ENCODE peak calls at places on chromosomes 11 and 22, in five cellular contexts. P is testis; M is colonic mucosa; N is right cardiac atrium; J is CD8-positive, alpha-beta T cell. X is an unnamed sample.

GRCh38 chr22:49404576-49405199 is 423.0 kb downstream of the BRD1 start:
- DNase-seq in P (peak), J (no peak), M (peak), N (no peak), X (peak)

GRCh38 chr11:126990716-126991480 is 9.7 kb downstream of the KIRREL3 start:
- DNase-seq in N (no peak), J (no peak), M (no peak), P (no peak), X (no peak)

GRCh38 chr11:12246169-12246568 is 131.2 kb upstream of the PARVA start:
- DNase-seq in N (peak), M (no peak), P (no peak), J (no peak), X (no peak)

GRCh38 chr11:122367809-122368231 is 251.8 kb upstream of the BLID start:
- DNase-seq in J (no peak), M (no peak), N (peak), P (peak), X (no peak)

GRCh38 chr11:122864386-122864785 is 18.2 kb upstream of the JHY start:
- DNase-seq in P (no peak), J (no peak), M (no peak), N (no peak), X (no peak)

GRCh38 chr22:48083502-48083901 is 1321.1 kb downstream of the TBC1D22A start:
- DNase-seq in M (no peak), N (no peak), P (no peak), J (no peak), X (no peak)

GRCh38 chr22:39432361-39432811 is 24.4 kb upstream of the MGAT3 start:
- DNase-seq in P (no peak), J (no peak), N (peak), M (no peak), X (no peak)

GRCh38 chr11:12674936-12675696 is 895 bp downstream of the TEAD1 start:
- DNase-seq in J (no peak), M (no peak), N (peak), P (peak), X (peak)

GRCh38 chr11:56923116-56923515 is 65.6 kb upstream of the OR5AK2 start:
- DNase-seq in M (no peak), N (no peak), J (no peak), P (no peak), X (no peak)

GRCh38 chr11:76756341-76756771 is 26.8 kb upstream of the TSKU start:
- DNase-seq in M (no peak), P (no peak), N (no peak), J (no peak), X (no peak)

GRCh38 chr22:26709617-26710390 is 52.4 kb downstream of the MIAT start:
- DNase-seq in J (no peak), M (no peak), P (no peak), N (no peak), X (no peak)

GRCh38 chr11:46710821-46711269 is 8.2 kb upstream of the F2 start:
- DNase-seq in N (peak), M (peak), J (no peak), P (peak), X (no peak)

GRCh38 chr11:47514825-47515647 is 37.9 kb downstream of the CELF1 start:
- DNase-seq in J (no peak), M (no peak), N (no peak), P (no peak), X (no peak)

GRCh38 chr11:92707173-92707619 is 262.3 kb upstream of the MTNR1B start:
- DNase-seq in J (no peak), P (no peak), N (no peak), M (no peak), X (no peak)

GRCh38 chr22:31488988-31489617 is 539 bp downstream of the EIF4ENIF1 start:
- DNase-seq in N (peak), J (peak), M (peak), P (peak), X (peak)

GRCh38 chr11:69384548-69385465 is 90.9 kb downstream of the MYEOV start:
- DNase-seq in M (no peak), J (no peak), P (peak), N (no peak), X (no peak)

GRCh38 chr11:126698576-126698975 is 302.0 kb downstream of the KIRREL3 start:
- DNase-seq in P (no peak), N (no peak), M (no peak), J (no peak), X (no peak)

GRCh38 chr11:2462986-2463765 is 18.4 kb downstream of the KCNQ1 start:
- DNase-seq in P (peak), N (peak), M (peak), J (no peak), X (peak)

GRCh38 chr11:86481399-86481798 is 106.7 kb downstream of the CCDC81 start:
- DNase-seq in P (no peak), M (no peak), J (no peak), N (no peak), X (no peak)

GRCh38 chr11:17073370-17074027 is 4.0 kb downstream of the RPS13 start:
- DNase-seq in M (no peak), J (no peak), N (no peak), P (no peak), X (no peak)

GRCh38 chr11:73141309-73142127 is 600 bp downstream of the FCHSD2 start:
- DNase-seq in N (peak), M (peak), P (peak), J (peak), X (peak)

GRCh38 chr11:48141475-48142100 is 75.0 kb upstream of the OR4B1 start:
- DNase-seq in N (no peak), M (no peak), P (peak), J (no peak), X (no peak)

GRCh38 chr11:50075856-50076255 is 43.2 kb downstream of the OR4C45 start:
- DNase-seq in N (no peak), M (no peak), P (no peak), J (no peak), X (no peak)

GRCh38 chr22:30575011-30575671 is 676 bp upstream of the GAL3ST1 start:
- DNase-seq in M (peak), P (peak), J (no peak), N (peak), X (no peak)

GRCh38 chr11:18853086-18853720 is 61.6 kb upstream of the PTPN5 start:
- DNase-seq in N (no peak), M (no peak), J (no peak), P (no peak), X (no peak)

GRCh38 chr22:37138879-37139561 is 10.7 kb downstream of the IL2RB start:
- DNase-seq in N (no peak), M (no peak), J (no peak), P (no peak), X (no peak)

GRCh38 chr11:75567971-75568370 is 5.9 kb downstream of the SERPINH1 start:
- DNase-seq in M (no peak), N (peak), J (no peak), P (no peak), X (no peak)

GRCh38 chr11:2156416-2157182 is 4.4 kb downstream of the INS start:
- DNase-seq in P (peak), M (peak), J (peak), N (peak), X (peak)

GRCh38 chr11:115226556-115226955 is 277.7 kb downstream of the CADM1 start:
- DNase-seq in N (no peak), J (no peak), M (no peak), P (no peak), X (peak)

GRCh38 chr22:50676211-50676636 is 3.6 kb downstream of the SHANK3 start:
- DNase-seq in J (no peak), N (no peak), P (peak), M (no peak), X (no peak)
- H3K4me3 ChIP-seq in J (no peak), N (peak), P (no peak), M (no peak), X (peak)

DNA sequence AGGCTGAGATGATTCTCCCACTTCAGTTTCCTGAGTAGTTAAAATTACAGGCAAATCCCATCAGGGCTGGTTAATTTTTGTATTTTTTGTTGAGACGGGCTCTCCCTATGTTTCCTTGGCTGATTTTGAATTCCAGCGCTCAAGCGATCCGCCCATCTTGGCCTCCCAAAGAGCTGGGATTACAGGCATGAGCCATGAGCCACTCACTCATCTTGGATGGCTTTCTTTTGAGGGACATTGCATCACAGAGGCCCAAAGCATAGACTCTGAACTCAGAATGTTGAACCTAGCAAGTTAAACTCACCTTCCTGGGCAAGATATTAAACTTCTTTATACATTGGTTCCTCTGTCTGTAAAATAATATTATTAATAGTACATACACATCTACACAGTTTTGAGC is 762 bp upstream of the CARD16 start:
- DNase-seq in J (no peak), N (peak), M (no peak), P (no peak), X (no peak)
- H3K27ac ChIP-seq in J (peak), N (no peak), M (no peak), P (no peak), X (peak)

DNA sequence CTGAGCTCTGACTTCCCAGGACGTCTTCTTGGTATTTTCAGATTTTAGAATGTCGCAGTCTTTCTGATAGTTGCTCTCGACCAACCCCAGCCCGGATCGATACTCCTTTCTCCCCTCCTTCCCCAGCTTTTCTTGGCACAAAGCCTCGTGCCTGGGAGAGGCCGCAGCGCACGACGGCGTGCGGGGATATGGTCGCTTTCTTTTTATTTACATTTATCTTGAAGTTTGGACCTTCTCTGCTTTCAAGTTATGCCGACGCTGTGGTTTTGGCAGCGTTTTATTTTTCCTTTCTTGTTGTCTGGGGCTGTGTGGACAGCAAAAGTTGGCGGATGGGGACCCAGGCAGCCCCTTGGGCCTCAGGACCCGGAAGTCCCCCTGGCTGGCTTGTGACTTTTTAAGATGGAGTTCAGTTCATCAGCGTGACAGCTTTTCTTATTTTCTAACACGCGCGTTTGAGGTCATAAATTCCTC is 4.2 kb upstream of the SPDYC start:
- DNase-seq in P (no peak), J (no peak), N (no peak), M (peak), X (no peak)
- H3K4me3 ChIP-seq in P (peak), J (no peak), N (no peak), M (peak), X (peak)

DNA sequence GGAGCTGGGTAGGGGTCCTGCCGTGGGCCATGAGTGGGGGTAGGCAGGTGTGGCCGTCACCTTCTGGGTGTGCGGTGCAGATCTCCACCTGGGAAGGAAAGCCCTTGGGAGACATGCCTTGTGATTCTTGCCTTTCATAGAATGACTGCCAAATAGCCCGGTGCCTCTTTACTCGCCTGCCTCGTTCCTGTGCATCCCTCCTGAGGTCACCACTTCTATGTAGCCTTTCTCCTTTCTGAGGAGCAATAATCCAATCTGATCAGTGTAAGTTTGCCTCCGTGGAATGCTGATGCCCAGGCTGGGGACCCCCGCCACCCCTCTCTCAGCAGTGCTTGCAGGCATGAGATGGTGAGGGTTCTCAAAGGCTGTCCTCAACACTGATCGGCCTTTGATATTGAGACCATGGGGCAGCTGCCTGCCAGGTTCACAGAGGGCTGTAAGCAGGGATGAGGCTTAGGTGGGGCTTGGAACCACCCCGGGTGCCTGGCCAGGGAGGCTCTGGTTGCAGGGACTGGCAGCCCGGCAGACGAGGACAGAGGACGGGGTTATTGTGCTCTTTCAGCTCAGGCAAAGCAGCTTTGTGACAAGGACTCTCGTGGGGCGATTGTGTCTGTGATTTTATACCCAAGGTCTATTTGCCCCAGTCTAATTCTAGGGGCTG is 86.1 kb upstream of the WNT7B start:
- DNase-seq in M (no peak), J (no peak), N (peak), P (peak), X (peak)
- H3K27ac ChIP-seq in M (peak), J (no peak), N (peak), P (peak), X (peak)

GRCh38 chr11:130001491-130002351 is 914 bp downstream of the PRDM10 start:
- DNase-seq in N (peak), J (peak), P (peak), M (peak), X (peak)

GRCh38 chr11:130003717-130004001 is 1.0 kb upstream of the PRDM10 start:
- DNase-seq in P (peak), M (peak), N (no peak), J (no peak), X (no peak)

GRCh38 chr11:130002846-130003716 is 446 bp upstream of the PRDM10 start:
- DNase-seq in J (peak), P (peak), N (peak), M (peak), X (peak)

GRCh38 chr11:130000552-130001176 is 2.0 kb downstream of the PRDM10 start:
- DNase-seq in P (no peak), J (no peak), N (no peak), M (peak), X (no peak)

DNA sequence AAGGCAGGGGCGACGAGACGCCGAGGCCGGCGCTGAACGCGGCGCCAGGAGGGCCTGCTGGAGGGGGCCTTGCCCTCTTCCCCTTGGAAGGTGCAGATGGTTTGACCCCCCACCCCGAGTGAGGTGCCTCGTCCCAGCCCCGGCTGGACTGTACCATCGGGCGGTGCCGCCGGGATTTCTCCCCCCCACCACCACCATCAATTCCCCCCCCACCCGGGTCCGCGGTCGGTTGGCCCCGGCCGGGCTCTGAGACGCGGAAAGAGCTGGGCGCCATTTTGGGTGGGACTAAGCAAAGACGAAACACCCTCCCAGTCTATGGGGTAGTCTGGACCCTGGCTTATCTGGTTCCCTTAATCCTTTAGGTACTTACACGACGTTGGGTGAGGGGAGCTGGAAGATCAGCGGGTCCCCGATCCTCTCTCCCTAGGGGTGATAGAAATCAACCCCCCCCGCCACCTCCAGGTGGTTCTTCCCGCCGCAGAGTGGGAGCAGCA is at the start of gene PRDM10:
- DNase-seq in M (peak), P (peak), J (peak), N (peak), X (peak)
- H3K4me3 ChIP-seq in M (peak), P (peak), J (peak), N (peak), X (peak)

GRCh38 chr22:23817146-23817545 is 21.7 kb downstream of the DERL3 start:
- DNase-seq in M (no peak), J (no peak), N (no peak), P (no peak), X (peak)
- H3K27ac ChIP-seq in M (no peak), J (no peak), N (no peak), P (no peak), X (no peak)

GRCh38 chr11:64853709-64854108 is 9.3 kb upstream of the CDC42BPG start:
- DNase-seq in N (peak), J (no peak), M (no peak), P (no peak), X (no peak)

GRCh38 chr11:64854157-64854533 is 9.7 kb upstream of the CDC42BPG start:
- DNase-seq in M (no peak), J (no peak), P (no peak), N (no peak), X (no peak)

GRCh38 chr11:64851831-64852337 is 7.4 kb upstream of the CDC42BPG start:
- DNase-seq in N (no peak), J (no peak), M (no peak), P (no peak), X (no peak)

GRCh38 chr11:64854534-64855502 is 10.4 kb upstream of the CDC42BPG start:
- DNase-seq in J (no peak), P (no peak), M (peak), N (peak), X (peak)

GRCh38 chr11:64852804-64853520 is 8.5 kb upstream of the CDC42BPG start:
- DNase-seq in P (no peak), J (no peak), M (no peak), N (peak), X (no peak)
- H3K4me3 ChIP-seq in P (no peak), J (peak), M (no peak), N (no peak), X (no peak)

GRCh38 chr11:74339619-74340018 is 28.2 kb upstream of the P4HA3 start:
- DNase-seq in N (no peak), J (no peak), P (no peak), M (no peak), X (no peak)

GRCh38 chr11:74341926-74342325 is 30.5 kb upstream of the P4HA3 start:
- DNase-seq in N (no peak), M (no peak), J (no peak), P (no peak), X (no peak)

GRCh38 chr11:74333193-74333592 is 21.8 kb upstream of the P4HA3 start:
- DNase-seq in P (no peak), N (no peak), J (no peak), M (no peak), X (no peak)

DNA sequence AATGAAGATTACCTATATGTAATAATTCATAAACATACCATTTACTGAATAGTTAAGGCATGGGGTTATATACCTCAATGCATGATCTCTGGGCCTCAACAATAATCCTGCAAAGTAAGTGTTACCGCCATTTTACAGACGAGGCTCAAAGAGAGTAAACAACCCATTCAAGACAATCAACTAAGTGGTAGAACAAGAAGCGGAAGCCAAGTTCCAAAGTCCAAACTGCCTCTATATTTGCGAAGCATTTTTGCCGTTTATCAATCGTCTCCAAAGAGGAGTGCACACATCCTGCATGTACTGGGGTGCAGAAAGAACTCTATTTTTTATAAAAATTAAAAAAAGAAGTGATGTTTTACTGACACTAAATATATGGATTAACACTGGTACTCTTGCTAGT is 27.5 kb upstream of the P4HA3 start:
- DNase-seq in N (no peak), P (no peak), J (no peak), M (peak), X (no peak)
- H3K27ac ChIP-seq in N (no peak), P (no peak), J (no peak), M (no peak), X (no peak)